ENCODE peak calls at places on chromosomes 2 and 18, in five cellular contexts. X is mesendoderm; I is stimulated activated CD4-positive, alpha-beta T cell treated with anti-CD3 and anti-CD28 coated beads, Interleukin-15, amount 100 ng/mL, for 24 hours; B is EL; J is islet precursor cell. Q is an unnamed sample.

GRCh38 chr2:75605770-75606535 is 40.6 kb upstream of the MRPL19 start:
- DNase-seq in I (no peak), B (peak), X (peak), J (peak), Q (no peak)

GRCh38 chr2:104932243-104932642 is 78.3 kb downstream of the POU3F3 start:
- DNase-seq in B (no peak), J (no peak), X (no peak), I (no peak), Q (no peak)

GRCh38 chr2:190959911-190960788 is 53.8 kb downstream of the STAT1 start:
- DNase-seq in B (peak), X (no peak), I (no peak), J (no peak), Q (no peak)

GRCh38 chr2:10390369-10390801 is 57.7 kb downstream of the ODC1 start:
- DNase-seq in J (no peak), I (no peak), B (peak), X (no peak), Q (no peak)

GRCh38 chr2:238939074-238939473 is 91.2 kb downstream of the TWIST2 start:
- DNase-seq in I (no peak), X (no peak), B (no peak), J (no peak), Q (no peak)

GRCh38 chr2:171281116-171281515 is 120.4 kb upstream of the TLK1 start:
- DNase-seq in J (no peak), I (no peak), B (no peak), X (no peak), Q (no peak)

GRCh38 chr2:8986327-8986976 is 17.0 kb downstream of the MBOAT2 start:
- DNase-seq in J (peak), B (no peak), I (peak), X (peak), Q (no peak)

GRCh38 chr18:49617329-49617695 is 55.5 kb downstream of the LIPG start:
- DNase-seq in X (no peak), I (no peak), B (no peak), J (peak), Q (no peak)

GRCh38 chr2:19800796-19801195 is 101.0 kb downstream of the TTC32 start:
- DNase-seq in B (no peak), I (no peak), J (peak), X (no peak), Q (no peak)

GRCh38 chr2:65309699-65310098 is 82.1 kb downstream of the ACTR2 start:
- DNase-seq in X (no peak), B (no peak), I (no peak), J (peak), Q (no peak)

GRCh38 chr18:25826823-25827617 is 263.4 kb downstream of the SS18 start:
- DNase-seq in J (no peak), B (peak), X (no peak), I (no peak), Q (peak)

GRCh38 chr2:28678944-28679343 is 72.7 kb upstream of the PPP1CB start:
- DNase-seq in X (no peak), B (no peak), J (no peak), I (peak), Q (no peak)

GRCh38 chr18:33826151-33826550 is 248.1 kb downstream of the ASXL3 start:
- DNase-seq in B (no peak), I (no peak), X (no peak), J (no peak), Q (no peak)

GRCh38 chr2:160859086-160859485 is 301.1 kb upstream of the TANK start:
- DNase-seq in I (no peak), B (no peak), J (no peak), X (no peak), Q (no peak)

GRCh38 chr2:123566291-123566946 is 458.7 kb upstream of the CNTNAP5 start:
- DNase-seq in X (peak), B (no peak), J (no peak), I (no peak), Q (no peak)

GRCh38 chr2:229340086-229340760 is 69.1 kb upstream of the PID1 start:
- DNase-seq in X (no peak), I (no peak), J (no peak), B (peak), Q (no peak)

GRCh38 chr2:184137955-184138354 is 460.4 kb upstream of the ZNF804A start:
- DNase-seq in X (no peak), B (no peak), J (no peak), I (no peak), Q (no peak)

GRCh38 chr2:231987088-231987788 is 25.7 kb downstream of the DIS3L2 start:
- DNase-seq in I (no peak), B (no peak), X (no peak), J (no peak), Q (no peak)

GRCh38 chr2:2839393-2840096 is 508.5 kb upstream of the MYT1L start:
- DNase-seq in X (no peak), I (no peak), J (peak), B (no peak), Q (no peak)

GRCh38 chr18:39199231-39199855 is 1633.7 kb upstream of the CELF4 start:
- DNase-seq in J (no peak), X (peak), I (no peak), B (no peak), Q (no peak)

GRCh38 chr2:199092419-199092818 is 365.3 kb downstream of the SATB2 start:
- DNase-seq in B (no peak), X (no peak), I (no peak), J (no peak), Q (no peak)

GRCh38 chr2:147082850-147083522 is 761.8 kb upstream of the ACVR2A start:
- DNase-seq in I (peak), X (peak), B (peak), J (peak), Q (no peak)

GRCh38 chr18:58272779-58273500 is 228.9 kb downstream of the NEDD4L start:
- DNase-seq in J (no peak), X (no peak), I (no peak), B (no peak), Q (no peak)

GRCh38 chr18:22284581-22285230 is 115.3 kb downstream of the GATA6 start:
- DNase-seq in B (no peak), I (no peak), X (no peak), J (no peak), Q (no peak)

GRCh38 chr2:238104071-238104511 is 4.0 kb downstream of the ESPNL start:
- DNase-seq in I (no peak), J (peak), X (no peak), B (no peak), Q (peak)

GRCh38 chr2:84816426-84817026 is 64.4 kb downstream of the TRABD2A start:
- DNase-seq in I (no peak), X (no peak), J (no peak), B (no peak), Q (no peak)

GRCh38 chr2:229416116-229416694 is 145.1 kb upstream of the PID1 start:
- DNase-seq in B (peak), X (no peak), I (no peak), J (no peak), Q (peak)

GRCh38 chr2:59680863-59681262 is 872.6 kb downstream of the BCL11A start:
- DNase-seq in J (no peak), I (no peak), X (no peak), B (no peak), Q (no peak)

GRCh38 chr2:33238111-33238510 is 238.3 kb upstream of the RASGRP3 start:
- DNase-seq in X (no peak), I (no peak), J (no peak), B (peak), Q (no peak)

GRCh38 chr2:3320910-3321605 is 56.6 kb downstream of the EIPR1 start:
- DNase-seq in B (no peak), J (no peak), I (no peak), X (no peak), Q (no peak)

GRCh38 chr18:46067431-46068007 is 4.5 kb downstream of the PSTPIP2 start:
- DNase-seq in J (peak), B (no peak), I (no peak), X (no peak), Q (no peak)

GRCh38 chr2:137896467-137896866 is 67.8 kb upstream of the HNMT start:
- DNase-seq in I (no peak), B (no peak), J (no peak), X (peak), Q (no peak)

GRCh38 chr2:164569334-164569733 is 51.9 kb downstream of the GRB14 start:
- DNase-seq in B (no peak), X (no peak), I (no peak), J (no peak), Q (no peak)

Q was measured in dorsolateral prefrontal cortex.